ENCODE peak calls at places on chromosomes 11 and 22, in five cellular contexts. V, H, I, T and M are unnamed samples.
A peak's percentile ranks its signal among the peaks of the same experiment; 100 is the strongest.

GRCh38 chr11:78208257-78209165 is 19.8 kb downstream of the USP35 start:
- DNase-seq in T (no peak), I (no peak), V (no peak), H (no peak), M (peak; percentile 2)

GRCh38 chr11:57647960-57648776 is 1.5 kb downstream of the YPEL4 start:
- DNase-seq in H (no peak), I (no peak), V (no peak), T (no peak), M (no peak)

GRCh38 chr11:88297320-88298263 is 39.9 kb downstream of the CTSC start:
- DNase-seq in T (no peak), H (no peak), I (no peak), V (no peak), M (no peak)

GRCh38 chr22:44535362-44536095 is 37.5 kb upstream of the RTL6 start:
- DNase-seq in V (no peak), I (no peak), T (no peak), H (no peak), M (no peak)

GRCh38 chr11:9530901-9531625 is 42.4 kb upstream of the WEE1 start:
- DNase-seq in H (no peak), T (no peak), I (no peak), V (peak; percentile 63), M (no peak)

GRCh38 chr22:24247011-24247507 is 2.2 kb upstream of the GGT5 start:
- DNase-seq in I (no peak), T (peak; percentile 16), V (no peak), H (no peak), M (no peak)

GRCh38 chr22:45218974-45219373 is 21.7 kb downstream of the KIAA0930 start:
- DNase-seq in I (no peak), T (no peak), H (no peak), V (no peak), M (no peak)

GRCh38 chr11:74380746-74381439 is 17.3 kb downstream of the PGM2L1 start:
- DNase-seq in I (no peak), H (no peak), T (no peak), V (peak; percentile 67), M (peak; percentile 61)

GRCh38 chr22:24506802-24507438 is 11.8 kb downstream of the UPB1 start:
- DNase-seq in V (no peak), T (peak; percentile 20), I (no peak), H (no peak), M (no peak)

GRCh38 chr11:128669491-128669890 is 24.4 kb upstream of the FLI1 start:
- DNase-seq in V (no peak), H (no peak), I (no peak), T (peak; percentile 70), M (no peak)

GRCh38 chr11:11344045-11344444 is 9.0 kb downstream of the CSNK2A3 start:
- DNase-seq in V (no peak), T (no peak), I (no peak), H (no peak), M (no peak)

GRCh38 chr22:17943533-17944204 is 80.7 kb downstream of the MICAL3 start:
- DNase-seq in H (no peak), V (no peak), T (no peak), I (no peak), M (no peak)

GRCh38 chr22:46092011-46092410 is 58.3 kb upstream of the PPARA start:
- DNase-seq in T (no peak), V (no peak), I (no peak), H (no peak), M (peak; percentile 20)

GRCh38 chr11:72814831-72815618 is 814 bp downstream of the ATG16L2 start:
- DNase-seq in I (peak; percentile 27), T (peak; percentile 56), V (peak; percentile 56), H (no peak), M (peak; percentile 44)

GRCh38 chr11:61744181-61744580 is 8.3 kb upstream of the MYRF start:
- DNase-seq in H (no peak), I (no peak), V (no peak), T (no peak), M (no peak)

GRCh38 chr11:2990617-2991476 is 1.3 kb downstream of the NAP1L4 start:
- DNase-seq in V (peak; percentile 37), T (no peak), H (no peak), I (no peak), M (peak; percentile 41)

GRCh38 chr11:12587333-12587997 is 86.8 kb upstream of the TEAD1 start:
- DNase-seq in T (peak; percentile 39), I (no peak), V (no peak), H (no peak), M (no peak)

GRCh38 chr11:62664405-62665074 is 470 bp downstream of the C11orf98 start:
- DNase-seq in H (no peak), T (no peak), I (peak; percentile 39), V (peak; percentile 74), M (peak; percentile 69)

GRCh38 chr11:128686745-128687177 is 7.1 kb upstream of the FLI1 start:
- DNase-seq in H (no peak), I (peak; percentile 41), V (peak; percentile 63), T (peak; percentile 34), M (peak; percentile 33)

GRCh38 chr11:69385832-69386415 is 92.0 kb downstream of the MYEOV start:
- DNase-seq in I (no peak), H (no peak), V (peak; percentile 0), T (no peak), M (no peak)

GRCh38 chr11:763073-763463 is 14.2 kb downstream of the GATD1 start:
- DNase-seq in T (no peak), I (no peak), H (no peak), V (peak; percentile 72), M (no peak)

DNA sequence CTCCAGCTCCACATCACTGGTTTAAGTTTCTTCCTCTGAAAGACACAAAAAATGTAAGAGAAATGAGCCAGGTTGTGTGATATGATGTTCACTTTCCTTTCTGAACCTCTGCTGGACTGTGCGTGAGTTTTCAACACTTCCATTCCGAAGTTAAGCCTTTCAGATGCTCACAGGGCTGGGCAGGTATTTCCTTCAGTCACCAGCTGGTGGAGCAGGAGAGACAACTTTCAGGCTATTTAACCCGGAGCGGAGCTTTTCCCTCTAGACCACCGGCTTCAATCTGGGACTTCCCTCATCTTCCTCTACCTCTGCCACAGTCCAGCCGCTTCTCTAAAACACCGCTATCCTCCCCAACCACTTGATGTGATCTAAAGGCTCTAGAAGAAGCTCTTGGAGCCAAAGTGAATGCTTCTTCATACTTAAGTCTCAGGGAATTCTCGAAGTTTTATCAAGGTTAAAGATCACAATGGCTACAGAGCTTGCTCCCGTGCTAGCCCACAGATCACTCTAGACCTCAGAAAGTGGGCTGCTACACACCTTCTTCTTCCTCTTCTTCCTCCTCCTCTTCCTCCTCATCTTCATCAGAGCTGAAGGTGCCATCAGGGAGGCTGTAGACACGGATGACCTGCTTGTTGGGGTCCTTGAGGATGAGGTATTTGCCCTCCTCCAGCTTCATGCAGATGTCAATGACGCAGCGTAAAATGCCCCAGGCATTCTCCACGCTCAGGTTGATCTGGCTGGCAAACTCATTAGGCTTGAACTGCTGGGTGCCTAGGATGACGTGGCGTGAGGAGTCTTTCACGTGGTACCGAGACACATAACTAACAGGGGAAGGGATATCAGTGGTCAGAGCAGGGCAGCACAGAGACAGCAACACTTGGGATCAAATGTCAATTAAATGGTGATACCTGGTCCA is 4.4 kb upstream of the FOXRED2 start:
- DNase-seq in I (peak; percentile 13), T (peak; percentile 58), V (peak; percentile 34), H (no peak), M (peak; percentile 51)
- TF ChIP-seq CTCF in I (peak; percentile 28), T (peak; percentile 59), V (peak; percentile 58), H (peak; percentile 27), M (peak; percentile 27)

GRCh38 chr11:119764108-119764874 is 35.3 kb upstream of the NECTIN1 start:
- DNase-seq in T (peak; percentile 18), V (no peak), H (no peak), I (no peak), M (peak; percentile 66)
- H3K27ac ChIP-seq in T (no peak overlapping the region), V (no peak overlapping the region), H (no peak overlapping the region), I (no peak overlapping the region), M (peak overlapping the region; percentile 6)

GRCh38 chr11:19513253-19513652 is 199.4 kb upstream of the NAV2 start:
- DNase-seq in I (no peak), H (no peak), T (no peak), V (no peak), M (no peak)

GRCh38 chr11:19511066-19511412 is 201.6 kb upstream of the NAV2 start:
- DNase-seq in T (peak; percentile 2), I (no peak), V (no peak), H (no peak), M (no peak)

GRCh38 chr11:19512621-19513020 is 200.0 kb upstream of the NAV2 start:
- DNase-seq in I (no peak), V (no peak), T (no peak), H (no peak), M (no peak)

GRCh38 chr11:19510468-19510867 is 202.2 kb upstream of the NAV2 start:
- DNase-seq in I (no peak), T (no peak), V (no peak), H (no peak), M (no peak)

GRCh38 chr11:19511413-19512183 is 201.0 kb upstream of the NAV2 start:
- DNase-seq in H (peak; percentile 73), V (peak; percentile 10), I (no peak), T (peak; percentile 73), M (peak; percentile 13)
- H3K4me3 ChIP-seq in H (no peak overlapping the region), V (no peak overlapping the region), I (no peak overlapping the region), T (no peak overlapping the region), M (no peak overlapping the region)

GRCh38 chr11:111983187-111983986 is 41.8 kb upstream of the DLAT start:
- DNase-seq in T (peak; percentile 42), I (no peak), H (no peak), V (peak; percentile 79), M (peak; percentile 86)
- TF ChIP-seq CTCF in T (no peak), I (no peak), H (no peak), V (peak; percentile 59), M (no peak)

GRCh38 chr11:71272161-71272560 is 19.8 kb upstream of the SHANK2 start:
- DNase-seq in V (no peak), T (no peak), I (no peak), H (no peak), M (no peak)
- H3K27ac ChIP-seq in V (no peak overlapping the region), T (no peak overlapping the region), I (no peak overlapping the region), H (no peak overlapping the region), M (no peak overlapping the region)

DNA sequence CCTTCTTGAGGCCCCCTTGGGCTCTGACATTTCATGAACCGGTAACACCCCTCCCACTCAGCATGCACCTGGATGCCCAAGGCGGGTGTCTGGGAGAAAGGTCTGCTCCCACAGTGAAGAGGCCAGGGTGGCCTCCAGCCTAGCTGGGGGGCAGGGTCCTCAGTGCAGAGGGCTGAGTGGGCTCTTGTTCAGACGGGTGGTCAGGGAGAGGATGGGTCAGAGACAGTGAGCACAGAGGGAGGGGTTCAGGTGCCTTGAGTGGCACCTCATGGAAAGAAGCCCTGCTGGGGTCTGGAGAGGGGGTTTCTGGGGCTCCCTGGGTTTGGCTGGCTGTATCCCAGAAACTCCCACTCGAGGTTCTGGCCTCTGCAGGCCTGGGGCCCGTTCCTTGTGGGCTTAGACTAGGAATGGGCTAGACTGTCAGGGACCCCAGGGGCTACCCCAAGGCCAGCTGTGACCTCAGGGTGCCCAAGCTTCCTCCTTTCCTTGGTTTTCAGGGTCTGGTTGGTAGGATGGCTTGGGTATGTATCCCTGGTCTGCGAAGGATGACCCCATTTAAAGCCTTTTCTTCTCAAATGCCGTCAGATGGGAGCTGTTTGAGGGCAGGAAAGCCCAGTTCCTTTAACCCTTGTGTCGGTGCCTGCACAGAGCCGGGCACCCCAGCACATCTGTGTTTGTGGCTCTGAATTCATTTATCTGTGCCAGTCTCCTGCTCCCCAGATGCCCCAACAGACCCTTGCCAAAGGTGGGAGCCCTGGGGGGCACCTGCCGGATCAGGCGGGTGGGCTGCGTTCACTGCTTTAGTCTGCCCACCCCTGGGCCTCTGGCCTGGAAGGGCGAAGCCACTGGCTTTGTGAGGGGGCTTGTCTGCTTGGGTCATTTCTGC is 1.3 kb downstream of the SYNGR1 start:
- DNase-seq in H (no peak), T (no peak), I (no peak), V (no peak), M (no peak)
- H3K4me3 ChIP-seq in H (peak overlapping the region; percentile 84), T (peak overlapping the region; percentile 73), I (peak overlapping the region; percentile 51), V (peak overlapping the region; percentile 81), M (peak overlapping the region; percentile 62)